ENCODE peak calls at places on chromosomes 16 and 17, in five cellular contexts. C, P, A, Q and D are unnamed samples.

GRCh38 chr16:20611975-20612471 is 35.9 kb upstream of the ACSM2B start:
- DNase-seq in C (no peak), P (no peak), A (no peak), Q (no peak), D (no peak)

GRCh38 chr16:53111078-53111776 is 56.4 kb downstream of the CHD9 start:
- DNase-seq in C (no peak), P (no peak), A (no peak), Q (no peak), D (no peak)

GRCh38 chr17:63406689-63407330 is 39.3 kb downstream of the CYB561 start:
- DNase-seq in C (peak), P (peak), A (peak), Q (peak), D (peak)

GRCh38 chr16:85383836-85384825 is 229.0 kb upstream of the GSE1 start:
- DNase-seq in C (no peak), P (no peak), A (no peak), Q (no peak), D (no peak)

GRCh38 chr17:12041316-12041715 is 20.6 kb downstream of the MAP2K4 start:
- DNase-seq in C (no peak), P (no peak), A (no peak), Q (no peak), D (no peak)

GRCh38 chr17:78568051-78568450 is 9.1 kb downstream of the DNAH17 start:
- DNase-seq in C (no peak), P (no peak), A (no peak), Q (no peak), D (no peak)

GRCh38 chr17:66855204-66855603 is 20.3 kb downstream of the CACNG5 start:
- DNase-seq in C (no peak), P (no peak), A (peak), Q (peak), D (peak)

GRCh38 chr17:79667121-79667715 is 56.4 kb upstream of the RBFOX3 start:
- DNase-seq in C (no peak), P (no peak), A (no peak), Q (no peak), D (no peak)

GRCh38 chr17:80361495-80362220 is 53.3 kb upstream of the ENDOV start:
- DNase-seq in C (no peak), P (no peak), A (peak), Q (no peak), D (peak)

GRCh38 chr17:364766-365165 is 12.2 kb upstream of the RPH3AL start:
- DNase-seq in C (no peak), P (no peak), A (no peak), Q (no peak), D (no peak)

GRCh38 chr16:80693553-80693952 is 110.8 kb downstream of the CDYL2 start:
- DNase-seq in C (no peak), P (no peak), A (no peak), Q (no peak), D (no peak)

GRCh38 chr16:56425439-56425832 is at the start of gene AMFR:
- DNase-seq in C (no peak), P (peak), A (peak), Q (peak), D (peak)

GRCh38 chr17:39244016-39244599 is 18.4 kb upstream of the STAC2 start:
- DNase-seq in C (no peak), P (no peak), A (no peak), Q (no peak), D (peak)

GRCh38 chr17:80758793-80759673 is 214.4 kb downstream of the RPTOR start:
- DNase-seq in C (no peak), P (peak), A (no peak), Q (no peak), D (no peak)

GRCh38 chr16:19203374-19203966 is 35.4 kb downstream of the SYT17 start:
- DNase-seq in C (peak), P (no peak), A (no peak), Q (no peak), D (no peak)

GRCh38 chr16:47196457-47196856 is 52.7 kb upstream of the NETO2 start:
- DNase-seq in C (no peak), P (no peak), A (no peak), Q (no peak), D (peak)

GRCh38 chr17:81334987-81335386 is 39.9 kb upstream of the SLC38A10 start:
- DNase-seq in C (no peak), P (no peak), A (no peak), Q (no peak), D (no peak)

GRCh38 chr16:82633964-82634600 is 7.3 kb downstream of the CDH13 start:
- DNase-seq in C (no peak), P (no peak), A (no peak), Q (no peak), D (no peak)

GRCh38 chr17:18965530-18966236 is 13.7 kb downstream of the SLC5A10 start:
- DNase-seq in C (no peak), P (no peak), A (no peak), Q (no peak), D (no peak)

GRCh38 chr16:56334761-56335160 is 90.6 kb downstream of the AMFR start:
- DNase-seq in C (no peak), P (no peak), A (no peak), Q (no peak), D (no peak)

GRCh38 chr17:285751-286422 is 66.7 kb downstream of the RPH3AL start:
- DNase-seq in C (no peak), P (no peak), A (no peak), Q (no peak), D (no peak)

GRCh38 chr16:52912565-52913173 is 140.0 kb downstream of the CHD9NB start:
- DNase-seq in C (peak), P (peak), A (peak), Q (peak), D (peak)

GRCh38 chr17:49157784-49158183 is 25.2 kb downstream of the B4GALNT2 start:
- DNase-seq in C (no peak), P (no peak), A (peak), Q (no peak), D (no peak)

GRCh38 chr17:57109393-57110151 is 24.5 kb downstream of the AKAP1 start:
- DNase-seq in C (no peak), P (no peak), A (no peak), Q (no peak), D (peak)

GRCh38 chr17:8056232-8056975 is 17.5 kb downstream of the ALOX15B start:
- DNase-seq in C (peak), P (peak), A (no peak), Q (no peak), D (peak)
- TF ChIP-seq ATF2 in C (no peak), P (peak), A (no peak), Q (no peak), D (no peak)

GRCh38 chr16:66840883-66841282 is 3.3 kb upstream of the CA7 start:
- DNase-seq in C (no peak), P (no peak), A (no peak), Q (no peak), D (no peak)
- TF ChIP-seq SP1 in C (no peak), P (no peak), A (no peak), Q (no peak), D (no peak)

GRCh38 chr17:13046361-13046760 is 28.5 kb upstream of the ELAC2 start:
- DNase-seq in C (no peak), P (no peak), A (no peak), Q (no peak), D (no peak)

GRCh38 chr17:13047016-13047415 is 29.2 kb upstream of the ELAC2 start:
- DNase-seq in C (no peak), P (no peak), A (no peak), Q (no peak), D (no peak)

DNA sequence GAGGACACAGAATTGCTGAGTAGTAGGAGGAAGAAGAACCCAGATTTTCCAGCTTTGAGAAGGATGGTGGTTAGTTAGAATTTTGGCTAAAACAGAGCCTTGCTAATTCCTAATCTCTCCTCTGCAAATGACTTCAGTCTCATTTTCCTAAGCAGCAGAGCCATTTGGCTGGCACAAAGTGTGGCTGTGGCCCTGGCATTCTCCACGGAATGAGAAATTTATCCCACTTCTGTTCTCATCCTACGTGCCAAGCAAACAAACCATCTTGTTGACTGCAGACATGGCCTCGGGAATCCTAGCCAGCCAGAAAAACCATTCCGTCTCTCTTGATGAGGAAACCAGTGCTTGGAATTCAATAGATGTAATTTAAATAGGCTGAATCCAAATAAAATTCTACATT is 34.0 kb upstream of the ELAC2 start:
- DNase-seq in C (no peak), P (no peak), A (no peak), Q (no peak), D (no peak)
- TF ChIP-seq ATF2 in C (no peak), P (no peak), A (no peak), Q (no peak), D (no peak)

GRCh38 chr16:55189975-55190636 is 133.9 kb upstream of the IRX6 start:
- DNase-seq in C (no peak), P (no peak), A (no peak), Q (peak), D (peak)
- TF ChIP-seq SP1 in C (no peak), P (no peak), A (no peak), Q (no peak), D (no peak)

DNA sequence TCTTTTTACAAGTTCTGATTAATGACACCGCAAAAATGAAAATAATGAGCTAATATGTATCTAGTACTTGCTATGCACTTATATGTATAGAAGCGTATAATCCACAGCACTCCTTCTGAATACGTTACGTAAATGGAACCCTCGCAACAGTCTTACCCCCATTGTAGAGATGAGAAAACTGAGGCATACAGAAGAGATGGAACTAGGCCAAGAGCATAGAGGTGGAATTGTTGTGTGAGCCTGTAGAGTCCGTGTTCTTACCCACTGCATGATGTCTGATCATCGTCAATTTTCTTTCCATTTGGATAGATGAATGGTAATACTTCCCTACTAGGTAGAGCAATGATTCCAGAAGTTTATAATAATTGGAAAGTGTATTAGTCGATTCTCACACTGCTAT is 394.1 kb downstream of the WWOX start:
- DNase-seq in C (no peak), P (no peak), A (no peak), Q (no peak), D (no peak)
- TF ChIP-seq ATF2 in C (no peak), P (no peak), A (no peak), Q (no peak), D (no peak)

GRCh38 chr17:51014129-51014528 is 106.5 kb downstream of the SPAG9 start:
- DNase-seq in C (no peak), P (no peak), A (no peak), Q (no peak), D (no peak)
- TF ChIP-seq SP1 in C (no peak), P (no peak), A (no peak), Q (no peak), D (no peak)

GRCh38 chr17:72699566-72699965 is 392.9 kb downstream of the SLC39A11 start:
- DNase-seq in C (no peak), P (no peak), A (no peak), Q (no peak), D (no peak)
- TF ChIP-seq ATF2 in C (no peak), P (no peak), A (no peak), Q (no peak), D (no peak)

GRCh38 chr16:79128706-79129105 is 471.8 kb downstream of the MAF start:
- DNase-seq in C (no peak), P (no peak), A (no peak), Q (no peak), D (no peak)

GRCh38 chr16:79134300-79134699 is 466.2 kb downstream of the MAF start:
- DNase-seq in C (no peak), P (peak), A (no peak), Q (no peak), D (no peak)

GRCh38 chr16:79137528-79137927 is 463.0 kb downstream of the MAF start:
- DNase-seq in C (no peak), P (no peak), A (no peak), Q (no peak), D (no peak)

GRCh38 chr16:79131676-79132075 is 468.9 kb downstream of the MAF start:
- DNase-seq in C (no peak), P (no peak), A (no peak), Q (no peak), D (no peak)

DNA sequence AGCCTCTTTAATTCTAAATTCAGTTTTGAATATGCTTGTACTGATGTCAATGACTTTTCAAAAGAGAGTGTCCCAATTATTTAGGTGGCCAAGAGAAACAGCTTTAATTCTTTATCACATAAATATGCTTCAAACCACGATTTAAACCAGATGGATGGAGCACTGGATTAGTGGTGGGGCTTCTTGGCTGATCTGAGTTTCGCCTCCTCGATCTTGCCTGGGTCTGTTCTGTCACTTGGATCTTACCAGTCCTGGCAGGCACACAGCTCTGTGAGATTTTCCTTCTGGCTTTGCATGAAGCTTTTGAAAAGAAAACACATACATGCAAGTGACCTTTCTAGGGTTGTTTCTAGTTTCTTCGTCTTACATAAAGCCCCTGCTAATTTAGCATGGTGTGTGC is 467.8 kb downstream of the MAF start:
- DNase-seq in C (no peak), P (no peak), A (no peak), Q (no peak), D (no peak)
- TF ChIP-seq SP1 in C (no peak), P (no peak), A (no peak), Q (no peak), D (no peak)

GRCh38 chr16:14958323-14958600 is 16.6 kb upstream of the PDXDC1 start:
- DNase-seq in C (no peak), P (no peak), A (no peak), Q (no peak), D (no peak)

GRCh38 chr16:14958970-14959369 is 15.9 kb upstream of the PDXDC1 start:
- DNase-seq in C (no peak), P (no peak), A (no peak), Q (peak), D (no peak)

GRCh38 chr16:14961405-14962186 is 13.2 kb upstream of the PDXDC1 start:
- DNase-seq in C (no peak), P (no peak), A (no peak), Q (no peak), D (no peak)

GRCh38 chr16:14965328-14965727 is 9.5 kb upstream of the PDXDC1 start:
- DNase-seq in C (no peak), P (no peak), A (no peak), Q (no peak), D (no peak)

GRCh38 chr16:14963281-14964173 is 11.3 kb upstream of the PDXDC1 start:
- DNase-seq in C (no peak), P (no peak), A (no peak), Q (no peak), D (no peak)
- TF ChIP-seq ATF2 in C (no peak), P (no peak), A (no peak), Q (no peak), D (no peak)

GRCh38 chr16:22672830-22673210 is 141.1 kb upstream of the HS3ST2 start:
- DNase-seq in C (no peak), P (no peak), A (no peak), Q (no peak), D (no peak)

GRCh38 chr16:22671301-22672076 is 142.5 kb upstream of the HS3ST2 start:
- DNase-seq in C (no peak), P (no peak), A (no peak), Q (no peak), D (no peak)

GRCh38 chr16:22674832-22675191 is 139.2 kb upstream of the HS3ST2 start:
- DNase-seq in C (no peak), P (no peak), A (no peak), Q (no peak), D (no peak)

GRCh38 chr16:22675745-22676540 is 138.0 kb upstream of the HS3ST2 start:
- DNase-seq in C (no peak), P (no peak), A (no peak), Q (no peak), D (no peak)

GRCh38 chr16:22673463-22673862 is 140.5 kb upstream of the HS3ST2 start:
- DNase-seq in C (no peak), P (no peak), A (no peak), Q (no peak), D (no peak)
- TF ChIP-seq SP1 in C (no peak), P (no peak), A (no peak), Q (no peak), D (no peak)